ENCODE peak calls at places on chromosome 12, in six cellular contexts. C is heart right ventricle; X is pancreas; V is tibial artery; S is CD4-positive, alpha-beta memory T cell; R is A673. T is an unnamed sample. For H3K4me1 and H3K36me3, the result is how much of the 10 kb centered on the place peaks cover.

GRCh38 chr12:117768860-117769259 is 199.9 kb downstream of the KSR2 start:
- DNase-seq in C (no peak), X (no peak), V (no peak), S (no peak), R (no peak), T (no peak)

GRCh38 chr12:102948941-102949352 is 8.5 kb upstream of the ASCL1 start:
- DNase-seq in C (no peak), X (no peak), V (peak), S (peak), R (peak), T (peak)

GRCh38 chr12:87995581-87996178 is 33.5 kb downstream of the C12orf50 start:
- DNase-seq in C (peak), X (peak), V (peak), S (peak), R (peak), T (peak)

GRCh38 chr12:66693901-66694513 is 15.1 kb upstream of the GRIP1 start:
- DNase-seq in C (peak), X (no peak), V (no peak), S (peak), R (peak), T (peak)

GRCh38 chr12:6084261-6084968 is 40.1 kb downstream of the VWF start:
- DNase-seq in C (no peak), X (no peak), V (peak), S (no peak), R (no peak), T (peak)

GRCh38 chr12:95857799-95858198 is 953 bp upstream of the SNRPF start:
- DNase-seq in C (no peak), X (no peak), V (no peak), S (no peak), R (no peak), T (no peak)

GRCh38 chr12:4225571-4225970 is 48.0 kb upstream of the CCND2 start:
- DNase-seq in C (no peak), X (no peak), V (no peak), S (no peak), R (no peak), T (no peak)

GRCh38 chr12:29316772-29317171 is 64.2 kb downstream of the ERGIC2 start:
- DNase-seq in C (peak), X (peak), V (peak), S (no peak), R (no peak), T (peak)

GRCh38 chr12:16553457-16553856 is 52.5 kb downstream of the LMO3 start:
- DNase-seq in C (no peak), X (no peak), V (no peak), S (no peak), R (no peak), T (no peak)

GRCh38 chr12:116125084-116125483 is 152.4 kb downstream of the MED13L start:
- DNase-seq in C (no peak), X (no peak), V (no peak), S (no peak), R (no peak), T (no peak)

GRCh38 chr12:116126610-116127009 is 150.9 kb downstream of the MED13L start:
- DNase-seq in C (no peak), X (no peak), V (no peak), S (no peak), R (no peak), T (no peak)

GRCh38 chr12:116123511-116124258 is 153.8 kb downstream of the MED13L start:
- DNase-seq in C (peak), X (no peak), V (no peak), S (no peak), R (peak), T (peak)

GRCh38 chr12:116127858-116128257 is 149.6 kb downstream of the MED13L start:
- DNase-seq in C (no peak), X (no peak), V (no peak), S (no peak), R (no peak), T (no peak)

DNA sequence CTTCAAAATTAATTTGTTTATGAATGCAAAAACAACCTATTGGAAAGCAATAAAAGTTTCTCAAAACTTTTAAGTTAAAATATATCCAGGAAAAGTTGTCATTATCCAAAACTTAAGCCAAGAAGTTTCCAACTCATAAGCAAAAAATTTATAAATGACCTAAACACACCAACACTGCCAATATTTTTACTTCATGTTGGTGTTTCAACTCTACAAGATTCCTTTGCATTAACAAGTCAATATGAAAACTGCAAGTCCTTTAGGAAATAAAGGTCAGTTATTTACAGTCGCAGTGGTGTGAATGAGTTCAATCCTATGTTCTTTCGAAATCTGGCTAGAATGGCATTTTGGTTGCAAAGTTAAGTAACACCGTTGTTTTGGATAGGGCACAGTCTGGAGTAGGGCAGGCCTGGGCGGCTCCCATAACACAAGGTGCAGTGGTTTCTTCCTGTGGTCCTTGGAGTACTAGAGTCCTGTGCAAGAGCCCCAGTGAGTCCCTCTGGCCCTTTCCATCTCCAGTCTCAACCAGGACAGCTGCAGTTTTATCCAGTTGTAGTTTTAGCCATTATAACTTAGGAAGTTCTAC is 151.4 kb downstream of the MED13L start:
- DNase-seq in C (no peak), X (no peak), V (no peak), S (no peak), R (no peak), T (no peak)
- H3K4me1 ChIP-seq in C (under half), X (under half), V (half or more), S (half or more), R (half or more), T (under half)

GRCh38 chr12:98669751-98670150 is 24.7 kb downstream of the APAF1 start:
- DNase-seq in C (no peak), X (no peak), V (no peak), S (no peak), R (peak), T (no peak)
- H3K36me3 ChIP-seq in C (half or more), X (under half), V (under half), S (under half), R (under half), T (under half)

GRCh38 chr12:123071401-123072304 is 79.2 kb downstream of the PITPNM2 start:
- DNase-seq in C (peak), X (no peak), V (peak), S (no peak), R (no peak), T (no peak)

GRCh38 chr12:123073962-123074801 is 76.7 kb downstream of the PITPNM2 start:
- DNase-seq in C (no peak), X (no peak), V (no peak), S (no peak), R (no peak), T (no peak)

GRCh38 chr12:123069436-123070266 is 81.2 kb downstream of the PITPNM2 start:
- DNase-seq in C (no peak), X (no peak), V (no peak), S (no peak), R (no peak), T (no peak)

GRCh38 chr12:123067654-123068053 is 83.2 kb downstream of the PITPNM2 start:
- DNase-seq in C (no peak), X (no peak), V (no peak), S (no peak), R (no peak), T (no peak)

DNA sequence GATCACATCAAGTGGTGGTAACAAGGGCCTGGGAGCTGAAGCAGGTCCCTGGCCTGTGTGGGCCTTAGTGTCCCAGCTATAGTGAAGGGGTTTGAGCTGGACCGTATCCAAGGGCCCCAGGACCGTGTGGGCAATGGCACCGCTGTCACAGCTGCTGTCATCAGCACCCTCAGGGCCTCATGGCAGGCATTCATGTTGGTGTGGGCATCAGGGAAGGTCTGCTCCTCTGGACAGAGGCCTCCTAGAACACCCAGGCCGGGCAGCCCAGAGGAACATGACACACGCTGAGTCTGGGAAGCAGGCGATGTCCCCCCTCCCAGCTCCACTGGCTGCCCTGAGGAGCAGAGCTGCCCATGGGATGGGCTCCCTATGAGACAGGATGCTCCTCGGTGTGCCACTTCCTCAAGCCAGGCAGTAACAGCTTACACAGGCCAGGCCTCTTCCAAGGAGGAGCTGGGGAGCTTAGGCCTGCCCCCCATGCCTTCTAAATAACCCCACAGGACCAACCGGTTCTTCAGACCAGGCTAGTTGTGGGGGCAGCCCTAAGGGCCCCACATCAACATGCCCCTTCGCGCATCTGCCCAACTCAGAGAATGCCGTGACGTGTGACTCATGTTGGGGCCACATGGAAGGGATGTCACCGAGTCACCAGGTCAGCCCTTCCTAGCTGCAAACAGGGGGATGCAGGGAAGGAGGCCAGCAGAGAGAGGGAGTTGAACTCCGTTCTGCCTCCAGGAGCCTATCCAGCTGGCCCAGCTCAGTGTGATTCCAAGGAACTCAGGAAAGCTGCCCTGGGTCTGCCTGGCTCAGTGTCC is 80.4 kb downstream of the PITPNM2 start:
- DNase-seq in C (no peak), X (no peak), V (no peak), S (no peak), R (no peak), T (no peak)
- H3K27ac ChIP-seq in C (peak), X (peak), V (no peak), S (no peak), R (no peak), T (peak)

DNA sequence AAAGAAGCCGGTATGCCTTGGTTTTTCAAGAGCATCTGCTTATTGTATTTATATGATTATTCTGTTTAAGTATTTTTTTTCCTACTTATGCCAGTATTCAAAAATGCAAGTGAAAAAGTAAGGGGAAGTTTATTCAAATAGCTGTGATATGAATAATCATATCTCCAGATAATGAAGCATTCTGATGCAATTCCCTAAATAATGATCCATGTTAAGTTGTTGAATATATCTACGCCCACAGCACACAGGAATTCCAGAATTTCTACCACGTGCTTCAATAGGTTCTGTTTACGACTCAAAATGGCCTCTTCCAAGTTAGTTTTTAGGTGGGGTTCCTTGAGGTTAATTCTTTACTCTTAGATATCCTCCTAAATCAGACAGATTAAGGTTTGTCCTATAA is 208.3 kb downstream of the NAV3 start:
- DNase-seq in C (no peak), X (no peak), V (no peak), S (no peak), R (no peak), T (no peak)
- H3K4me1 ChIP-seq in C (under half), X (under half), V (under half), S (under half), R (under half), T (under half)

GRCh38 chr12:122520676-122521075 is 6.1 kb downstream of the RSRC2 start:
- DNase-seq in C (no peak), X (no peak), V (no peak), S (no peak), R (no peak), T (no peak)
- H3K36me3 ChIP-seq in C (half or more), X (half or more), V (half or more), S (half or more), R (half or more), T (under half)

DNA sequence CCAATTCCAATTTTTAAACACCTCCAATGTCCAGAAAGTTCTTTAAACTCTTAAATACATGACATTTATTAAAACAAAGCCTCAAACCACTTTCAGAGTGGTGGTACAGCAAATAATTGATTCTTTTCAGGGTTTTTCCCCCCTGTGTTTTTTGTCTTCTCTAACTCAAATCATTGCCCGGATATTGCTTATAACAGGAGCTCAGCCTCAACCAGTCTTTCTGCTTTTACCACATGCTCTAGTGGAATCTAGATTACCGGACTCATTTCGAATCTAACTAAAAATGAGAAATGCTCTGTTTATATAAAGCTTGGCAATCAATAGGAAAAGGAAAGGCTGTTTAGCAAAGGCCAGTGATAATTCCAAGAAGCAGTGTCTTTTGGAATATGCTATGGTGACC is 161.5 kb downstream of the ETV6 start:
- DNase-seq in C (no peak), X (no peak), V (no peak), S (no peak), R (no peak), T (no peak)
- H3K27ac ChIP-seq in C (peak), X (peak), V (no peak), S (no peak), R (no peak), T (no peak)

GRCh38 chr12:111412830-111413441 is 7.2 kb downstream of the SH2B3 start:
- DNase-seq in C (no peak), X (no peak), V (no peak), S (no peak), R (no peak), T (no peak)
- H3K4me1 ChIP-seq in C (half or more), X (under half), V (under half), S (half or more), R (half or more), T (under half)

DNA sequence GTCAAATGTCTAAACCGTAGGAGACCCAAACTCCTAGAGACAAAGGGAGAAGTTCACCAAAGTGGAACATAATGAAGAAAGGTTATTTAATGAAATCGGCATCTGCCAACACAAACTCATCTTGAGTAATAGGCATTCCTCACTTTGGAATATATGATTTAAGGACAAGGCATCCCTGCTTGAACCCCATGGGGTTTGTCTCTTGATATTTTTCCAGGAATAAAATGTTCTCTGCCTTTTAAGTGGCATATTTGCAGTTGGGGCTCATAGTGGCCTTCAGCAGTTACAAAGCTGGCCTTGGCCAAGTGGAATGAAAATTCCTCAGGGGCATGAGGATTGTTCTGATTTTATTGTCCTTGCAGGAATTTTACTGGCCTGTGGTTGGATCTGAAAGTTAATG is 7.1 kb downstream of the POP5 start:
- DNase-seq in C (no peak), X (no peak), V (no peak), S (no peak), R (no peak), T (no peak)
- H3K36me3 ChIP-seq in C (half or more), X (half or more), V (half or more), S (half or more), R (half or more), T (under half)

GRCh38 chr12:93727195-93727811 is 50.1 kb downstream of the CRADD start:
- DNase-seq in C (no peak), X (no peak), V (no peak), S (no peak), R (no peak), T (no peak)

GRCh38 chr12:93729934-93730333 is 52.8 kb downstream of the CRADD start:
- DNase-seq in C (no peak), X (no peak), V (no peak), S (no peak), R (no peak), T (no peak)

GRCh38 chr12:93725531-93725930 is 48.4 kb downstream of the CRADD start:
- DNase-seq in C (no peak), X (no peak), V (no peak), S (no peak), R (no peak), T (no peak)

GRCh38 chr12:93723568-93723930 is 46.4 kb downstream of the CRADD start:
- DNase-seq in C (no peak), X (no peak), V (no peak), S (no peak), R (no peak), T (no peak)

DNA sequence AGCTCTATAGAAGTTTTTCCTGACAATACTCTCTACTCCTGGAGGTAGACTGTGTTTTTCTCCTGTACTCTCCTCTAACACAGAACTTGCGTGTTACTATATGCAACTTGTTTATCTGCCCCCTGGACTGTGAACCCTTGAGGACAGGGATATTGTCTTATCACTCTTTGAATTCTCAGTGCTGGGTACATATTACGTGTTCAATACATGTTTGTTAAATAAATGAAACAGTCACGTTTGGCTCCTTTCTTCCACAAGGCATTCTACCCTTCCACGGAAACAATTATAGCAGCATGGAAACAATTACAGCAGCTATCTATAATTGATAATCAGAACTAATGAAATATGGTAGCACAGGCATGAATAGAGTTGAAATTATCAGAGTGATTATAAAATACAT is 50.7 kb downstream of the CRADD start:
- DNase-seq in C (no peak), X (no peak), V (no peak), S (no peak), R (no peak), T (peak)
- H3K27ac ChIP-seq in C (peak), X (no peak), V (no peak), S (no peak), R (no peak), T (no peak)

GRCh38 chr12:93080452-93080851 is 151.4 kb upstream of the EEA1 start:
- DNase-seq in C (no peak), X (no peak), V (no peak), S (no peak), R (no peak), T (no peak)

GRCh38 chr12:93079976-93080375 is 150.9 kb upstream of the EEA1 start:
- DNase-seq in C (no peak), X (no peak), V (no peak), S (no peak), R (no peak), T (no peak)

GRCh38 chr12:93080994-93081809 is 152.1 kb upstream of the EEA1 start:
- DNase-seq in C (no peak), X (no peak), V (no peak), S (no peak), R (peak), T (no peak)

GRCh38 chr12:93079271-93079670 is 150.2 kb upstream of the EEA1 start:
- DNase-seq in C (no peak), X (no peak), V (no peak), S (no peak), R (no peak), T (no peak)

GRCh38 chr12:93081810-93082165 is 152.7 kb upstream of the EEA1 start:
- DNase-seq in C (no peak), X (no peak), V (no peak), S (no peak), R (no peak), T (no peak)
- H3K4me1 ChIP-seq in C (under half), X (under half), V (under half), S (under half), R (under half), T (under half)

T was measured in small intestine.